ENCODE peak calls at places on chromosomes 2 and 18, in six cellular contexts. A is H1, Z is tibial artery, R is right cardiac atrium, D is cardiac muscle cell, T is HepG2. H is an unnamed sample. For H3K27me3, the result is how much of the 10 kb centered on the place peaks cover.

GRCh38 chr2:226873051-226873620 is 37.3 kb downstream of the RHBDD1 start:
- DNase-seq in A (no peak), Z (no peak), R (no peak), D (no peak), T (no peak), H (no peak)

GRCh38 chr2:3127710-3128109 is 249.9 kb downstream of the EIPR1 start:
- DNase-seq in A (no peak), Z (no peak), R (no peak), D (no peak), T (no peak), H (no peak)

GRCh38 chr2:201130524-201131186 is 14.7 kb downstream of the CFLAR start:
- DNase-seq in A (no peak), Z (no peak), R (peak), D (no peak), T (no peak), H (peak)

GRCh38 chr18:24368749-24369148 is 28.9 kb downstream of the OSBPL1A start:
- DNase-seq in A (no peak), Z (no peak), R (no peak), D (no peak), T (no peak), H (no peak)

GRCh38 chr2:211436182-211436581 is 879.8 kb downstream of the CPS1 start:
- DNase-seq in A (no peak), Z (no peak), R (no peak), D (no peak), T (no peak), H (no peak)

GRCh38 chr2:180979086-180979934 is 1.1 kb upstream of the UBE2E3 start:
- DNase-seq in A (no peak), Z (no peak), R (peak), D (peak), T (peak), H (no peak)

GRCh38 chr2:141526760-141527159 is 604.1 kb downstream of the LRP1B start:
- DNase-seq in A (no peak), Z (no peak), R (no peak), D (no peak), T (no peak), H (no peak)

GRCh38 chr2:232437130-232437620 is 18.8 kb upstream of the ALPI start:
- DNase-seq in A (no peak), Z (no peak), R (no peak), D (no peak), T (no peak), H (no peak)

GRCh38 chr2:113831156-113831555 is 58.7 kb upstream of the ACTR3 start:
- DNase-seq in A (no peak), Z (no peak), R (no peak), D (no peak), T (no peak), H (no peak)

GRCh38 chr2:201254331-201254730 is 6.0 kb upstream of the CASP8 start:
- DNase-seq in A (peak), Z (no peak), R (peak), D (no peak), T (peak), H (no peak)

GRCh38 chr2:29329899-29330298 is 214.7 kb downstream of the CLIP4 start:
- DNase-seq in A (no peak), Z (no peak), R (no peak), D (no peak), T (no peak), H (no peak)

DNA sequence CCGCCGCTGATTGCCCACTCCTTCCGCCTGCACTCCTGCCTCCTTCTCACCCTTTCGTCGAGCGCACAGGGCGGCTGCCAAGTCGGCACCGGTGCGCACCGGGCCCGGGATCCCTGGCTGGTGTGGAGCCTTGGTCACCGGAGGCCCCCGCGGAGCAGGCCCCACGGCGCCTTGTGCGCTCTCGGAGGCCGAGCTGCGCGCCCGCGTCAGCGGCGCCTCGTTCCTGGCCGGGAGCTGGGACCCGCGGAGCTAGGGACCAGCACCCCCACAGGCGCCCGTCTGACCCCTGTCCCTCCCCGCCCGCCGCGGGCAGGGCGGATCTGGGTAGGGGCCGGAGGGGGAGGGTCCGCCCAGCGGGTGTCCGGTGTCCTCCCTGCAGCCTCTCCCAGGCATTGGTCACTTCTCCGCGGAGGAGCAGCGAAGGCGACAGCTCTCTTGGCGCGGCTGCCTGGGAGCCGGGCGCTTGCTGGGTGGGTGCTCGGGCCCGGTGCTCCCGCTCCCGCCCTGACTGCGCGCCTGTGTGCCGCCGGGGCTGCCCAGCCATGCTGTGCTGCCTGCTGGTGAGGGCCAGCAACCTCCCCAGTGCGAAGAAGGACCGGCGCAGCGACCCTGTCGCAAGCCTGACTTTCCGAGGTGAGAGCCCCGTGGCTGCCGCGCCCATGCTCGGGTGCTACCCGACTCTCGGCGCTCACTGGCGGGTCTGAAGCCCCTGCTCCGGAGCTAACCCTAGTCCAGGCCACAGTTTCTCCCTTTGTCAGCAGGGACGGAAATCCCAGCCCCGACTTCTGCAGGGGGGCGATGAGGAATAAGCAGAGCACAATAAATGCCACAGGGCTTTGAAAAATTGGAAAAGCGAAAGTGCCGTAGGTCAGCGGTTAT is 13.2 kb downstream of the DYSF start:
- DNase-seq in A (peak), Z (no peak), R (peak), D (peak), T (no peak), H (no peak)
- H3K27me3 ChIP-seq in A (half or more), Z (under half), R (under half), D (under half), T (under half), H (under half)

GRCh38 chr18:78698914-78699313 is 280.7 kb upstream of the SALL3 start:
- DNase-seq in A (no peak), Z (no peak), R (no peak), D (no peak), T (no peak), H (no peak)
- H3K27me3 ChIP-seq in A (under half), Z (under half), R (under half), D (under half), T (under half), H (under half)

GRCh38 chr2:219515874-219516629 is 1.8 kb downstream of the ASIC4 start:
- DNase-seq in A (no peak), Z (no peak), R (peak), D (no peak), T (no peak), H (no peak)
- H3K27me3 ChIP-seq in A (under half), Z (under half), R (under half), D (under half), T (under half), H (under half)

DNA sequence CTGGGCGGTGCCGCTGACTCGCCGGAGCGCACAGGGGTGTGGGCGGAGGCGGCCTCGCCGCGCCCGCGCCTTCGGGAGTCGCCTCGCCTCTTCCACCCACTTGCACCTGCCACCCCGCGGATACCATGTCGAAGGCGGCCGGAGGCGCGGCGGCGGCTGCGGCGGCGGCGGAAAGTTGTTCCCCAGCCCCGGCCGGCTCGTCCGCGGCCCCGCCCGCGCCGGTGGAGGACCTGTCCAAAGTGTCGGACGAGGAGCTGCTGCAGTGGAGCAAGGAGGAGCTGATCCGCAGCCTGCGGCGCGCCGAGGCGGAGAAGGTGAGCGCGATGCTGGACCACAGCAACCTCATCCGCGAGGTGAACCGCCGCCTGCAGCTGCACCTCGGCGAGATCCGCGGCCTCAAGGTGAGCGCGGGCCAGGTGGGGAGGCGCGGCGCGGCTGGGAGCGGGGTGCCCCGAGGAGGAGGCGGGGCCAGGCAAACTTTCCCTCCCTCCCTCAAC is 758 bp downstream of the CCDC85A start:
- DNase-seq in A (peak), Z (no peak), R (peak), D (peak), T (no peak), H (no peak)
- H3K27me3 ChIP-seq in A (half or more), Z (under half), R (under half), D (half or more), T (under half), H (under half)

GRCh38 chr18:44736664-44737063 is 56.0 kb downstream of the SETBP1 start:
- DNase-seq in A (no peak), Z (no peak), R (no peak), D (no peak), T (no peak), H (no peak)
- H3K27me3 ChIP-seq in A (under half), Z (under half), R (under half), D (under half), T (under half), H (under half)

DNA sequence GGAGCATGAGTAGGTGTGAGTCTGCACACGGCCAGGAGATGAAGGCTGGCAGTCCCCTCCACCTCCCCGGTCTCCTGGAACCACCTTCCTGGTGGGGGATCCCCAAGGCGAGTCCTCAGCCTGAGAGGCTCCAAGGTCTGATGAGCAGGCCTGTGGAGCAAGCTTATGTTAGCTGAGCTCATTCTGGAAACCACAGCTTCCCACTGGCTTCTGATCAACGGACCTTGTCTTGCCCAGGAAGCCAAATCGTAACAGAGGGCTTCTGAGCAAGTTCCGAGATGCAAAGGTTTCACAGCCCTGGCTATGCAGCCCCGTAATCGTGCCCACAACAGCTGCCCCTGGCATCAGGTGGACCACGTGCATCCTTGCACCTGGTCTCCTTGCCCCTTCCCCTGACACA is 28.8 kb upstream of the GPR55 start:
- DNase-seq in A (no peak), Z (no peak), R (no peak), D (no peak), T (no peak), H (no peak)
- H3K27me3 ChIP-seq in A (under half), Z (under half), R (under half), D (under half), T (under half), H (under half)

GRCh38 chr2:242048479-242048878 is 178.9 kb downstream of the RTP5 start:
- DNase-seq in A (no peak), Z (no peak), R (no peak), D (no peak), T (no peak), H (no peak)

GRCh38 chr2:242044206-242044590 is 174.7 kb downstream of the RTP5 start:
- DNase-seq in A (no peak), Z (no peak), R (no peak), D (no peak), T (no peak), H (no peak)

GRCh38 chr2:242047963-242048362 is 178.4 kb downstream of the RTP5 start:
- DNase-seq in A (no peak), Z (no peak), R (no peak), D (no peak), T (no peak), H (no peak)

GRCh38 chr2:242043538-242044205 is 174.1 kb downstream of the RTP5 start:
- DNase-seq in A (no peak), Z (no peak), R (no peak), D (no peak), T (no peak), H (no peak)

DNA sequence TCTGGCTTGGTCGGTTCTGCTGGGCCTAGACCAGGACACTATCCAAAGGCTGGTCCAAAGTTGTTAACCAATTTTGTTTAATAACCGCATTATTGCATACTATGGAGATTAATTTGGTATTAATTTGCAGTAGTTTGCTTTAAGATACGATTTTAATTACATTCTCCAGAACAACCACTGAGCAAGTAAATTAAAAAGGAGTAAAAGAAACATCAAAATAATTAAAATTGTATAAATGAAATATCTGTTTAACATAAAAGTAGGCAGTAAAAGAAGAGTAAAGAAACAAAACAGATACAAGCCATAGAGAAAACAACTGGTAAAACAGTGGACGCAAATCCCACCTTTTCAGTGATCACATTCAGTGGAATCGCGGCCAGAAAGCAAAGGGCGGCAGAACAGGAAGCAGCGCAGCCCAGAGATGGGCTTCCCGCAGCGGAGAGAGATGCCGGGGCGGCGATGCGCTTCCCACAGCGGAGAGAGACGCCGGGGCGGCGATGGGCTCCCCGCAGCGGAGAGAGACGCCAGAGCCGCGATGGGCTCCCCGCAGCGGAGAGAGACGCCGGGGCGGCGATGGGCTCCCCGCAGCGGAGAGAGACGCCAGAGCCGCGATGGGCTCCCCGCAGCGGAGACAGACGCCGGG is 176.8 kb downstream of the RTP5 start:
- DNase-seq in A (no peak), Z (no peak), R (no peak), D (no peak), T (no peak), H (no peak)
- H3K27me3 ChIP-seq in A (half or more), Z (under half), R (under half), D (under half), T (under half), H (under half)

GRCh38 chr2:144516417-144516980 is 3.4 kb downstream of the ZEB2 start:
- DNase-seq in A (peak), Z (no peak), R (peak), D (no peak), T (no peak), H (no peak)

GRCh38 chr2:144517825-144518699 is 1.9 kb downstream of the ZEB2 start:
- DNase-seq in A (no peak), Z (no peak), R (peak), D (no peak), T (no peak), H (no peak)

GRCh38 chr2:144515694-144516416 is 4.1 kb downstream of the ZEB2 start:
- DNase-seq in A (peak), Z (peak), R (peak), D (peak), T (no peak), H (no peak)

GRCh38 chr2:144518744-144519596 is 949 bp downstream of the ZEB2 start:
- DNase-seq in A (no peak), Z (no peak), R (no peak), D (no peak), T (no peak), H (no peak)

DNA sequence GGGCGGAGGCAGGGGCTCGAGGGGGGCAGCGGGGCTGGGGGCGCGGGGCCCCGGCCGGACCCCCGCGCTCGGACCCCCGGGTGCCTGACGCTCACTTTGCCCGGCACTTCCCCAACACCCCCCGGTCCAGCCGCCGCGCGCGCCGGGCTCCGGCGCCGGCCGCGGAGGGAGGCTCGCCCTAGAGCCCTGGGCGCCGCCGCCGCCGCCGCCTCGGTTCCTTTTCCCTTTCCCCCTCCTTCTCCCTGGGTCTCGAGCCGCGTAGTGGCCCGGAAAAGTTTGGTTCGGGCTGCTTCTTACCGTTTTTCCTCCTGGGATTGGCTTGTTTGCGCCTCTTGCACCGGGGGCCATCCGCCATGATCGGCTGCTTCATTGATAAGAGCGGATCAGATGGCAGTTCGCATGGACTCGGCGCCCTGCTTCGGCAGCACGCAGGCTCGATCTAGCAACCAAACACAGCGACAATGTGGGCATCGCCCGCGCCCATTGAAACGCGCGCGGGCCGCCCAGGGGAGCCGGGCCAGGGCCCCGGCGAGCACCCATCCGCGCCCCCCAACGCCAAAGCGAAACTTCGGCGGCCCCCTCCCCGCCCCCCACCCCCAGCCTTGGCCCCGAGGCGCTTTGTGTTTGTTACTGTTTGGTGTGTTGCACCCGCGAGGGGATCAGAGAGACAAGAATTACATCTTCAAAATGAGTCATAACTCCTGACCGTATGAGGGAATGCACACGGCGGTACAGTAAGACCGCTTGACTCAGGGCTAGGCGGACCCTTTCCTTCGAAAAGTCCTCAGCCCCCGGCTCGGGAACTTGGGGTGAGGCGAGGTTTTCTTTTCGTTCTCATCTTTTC is 2.7 kb downstream of the ZEB2 start:
- DNase-seq in A (peak), Z (peak), R (peak), D (peak), T (no peak), H (no peak)
- H3K27me3 ChIP-seq in A (half or more), Z (under half), R (under half), D (under half), T (under half), H (under half)

H was measured in naive thymus-derived CD4-positive, alpha-beta T cell.